ENCODE peak calls at places on chromosome 14, in eight cellular contexts. C is astrocyte, G is H9, U is vagina, A is endodermal cell, F is prostate gland, S is testis, O is HCT116. B is an unnamed sample. For H3K4me1, the result is how much of the 10 kb centered on the place peaks cover.

GRCh38 chr14:45038865-45039264 is 45.1 kb upstream of the PRPF39 start:
- DNase-seq in F (no peak), S (no peak), G (no peak), A (peak), U (no peak), C (no peak), O (no peak), B (no peak)

GRCh38 chr14:92352158-92352985 is 29.4 kb downstream of the SLC24A4 start:
- DNase-seq in U (no peak), S (peak), C (no peak), O (peak), G (peak), A (peak), F (no peak), B (no peak)

GRCh38 chr14:30607156-30607780 is 14.9 kb upstream of the SCFD1 start:
- DNase-seq in S (no peak), C (peak), A (no peak), F (no peak), O (no peak), G (no peak), U (no peak), B (no peak)

GRCh38 chr14:22887260-22887989 is 4.4 kb downstream of the REM2 start:
- DNase-seq in O (peak), S (peak), A (peak), G (peak), F (peak), U (no peak), C (peak), B (no peak)

GRCh38 chr14:102873546-102874061 is 48.9 kb upstream of the AMN start:
- DNase-seq in S (no peak), G (no peak), A (no peak), C (no peak), U (no peak), F (no peak), O (no peak), B (no peak)

GRCh38 chr14:31880935-31881334 is 196.2 kb upstream of the ARHGAP5 start:
- DNase-seq in F (no peak), A (no peak), O (peak), S (no peak), U (no peak), C (peak), G (no peak), B (no peak)

GRCh38 chr14:104874110-104874531 is 9.1 kb downstream of the CEP170B start:
- DNase-seq in S (no peak), G (no peak), F (no peak), O (no peak), A (no peak), U (no peak), C (no peak), B (no peak)

GRCh38 chr14:73712071-73712506 is 2.1 kb downstream of the PNMA1 start:
- DNase-seq in O (no peak), G (no peak), U (no peak), F (no peak), S (no peak), A (no peak), C (no peak), B (no peak)

GRCh38 chr14:29548948-29549370 is 378.7 kb downstream of the PRKD1 start:
- DNase-seq in C (peak), F (peak), G (no peak), U (no peak), A (no peak), O (peak), S (peak), B (no peak)

GRCh38 chr14:105203057-105203494 is 22.0 kb upstream of the NUDT14 start:
- DNase-seq in F (peak), G (peak), O (no peak), A (peak), S (peak), C (peak), U (no peak), B (peak)

GRCh38 chr14:23660290-23661226 is 24.4 kb downstream of the DHRS2 start:
- DNase-seq in F (no peak), U (peak), C (no peak), G (peak), A (no peak), S (no peak), O (no peak), B (peak)

GRCh38 chr14:31568151-31568550 is 6.9 kb downstream of the NUBPL start:
- DNase-seq in U (no peak), G (no peak), S (no peak), C (no peak), O (no peak), F (no peak), A (no peak), B (no peak)

GRCh38 chr14:20455355-20456300 is 602 bp downstream of the APEX1 start:
- DNase-seq in U (no peak), O (no peak), A (no peak), G (no peak), F (no peak), S (no peak), C (peak), B (no peak)

GRCh38 chr14:57533214-57533613 is 39.6 kb upstream of the CCDC198 start:
- DNase-seq in G (no peak), O (peak), S (peak), A (peak), C (no peak), F (no peak), U (no peak), B (no peak)

GRCh38 chr14:62213516-62213915 is 451.3 kb downstream of the SNAPC1 start:
- DNase-seq in O (no peak), S (no peak), A (no peak), U (no peak), C (peak), G (no peak), F (no peak), B (no peak)

GRCh38 chr14:51472881-51473280 is 178.8 kb upstream of the FRMD6 start:
- DNase-seq in F (no peak), S (no peak), U (no peak), O (no peak), G (no peak), A (no peak), C (no peak), B (no peak)

GRCh38 chr14:58280954-58281787 is 17.2 kb upstream of the ARID4A start:
- DNase-seq in F (peak), C (peak), G (no peak), S (peak), A (no peak), O (no peak), U (no peak), B (no peak)

GRCh38 chr14:27090716-27091115 is 492.9 kb upstream of the NOVA1 start:
- DNase-seq in G (no peak), U (no peak), F (no peak), A (no peak), O (no peak), S (peak), C (no peak), B (no peak)

GRCh38 chr14:22811752-22812151 is 3.5 kb downstream of the SLC7A7 start:
- DNase-seq in C (no peak), O (no peak), U (no peak), G (no peak), F (no peak), A (no peak), S (no peak), B (no peak)

GRCh38 chr14:26163761-26164160 is 434.1 kb downstream of the NOVA1 start:
- DNase-seq in G (peak), A (peak), F (no peak), O (no peak), C (peak), U (no peak), S (no peak), B (no peak)

GRCh38 chr14:50312734-50313054 is 570 bp downstream of the DMAC2L start:
- DNase-seq in C (no peak), U (no peak), F (peak), G (no peak), S (no peak), A (no peak), O (no peak), B (no peak)

GRCh38 chr14:21068521-21069387 is 1.4 kb upstream of the ARHGEF40 start:
- DNase-seq in O (peak), A (peak), S (peak), F (peak), U (no peak), C (peak), G (peak), B (peak)

GRCh38 chr14:51293149-51293925 is 53.3 kb downstream of the TMX1 start:
- DNase-seq in A (no peak), C (peak), U (no peak), F (no peak), S (peak), G (no peak), O (no peak), B (no peak)

GRCh38 chr14:100709252-100709955 is 17.3 kb upstream of the DLK1 start:
- DNase-seq in O (no peak), F (no peak), U (no peak), C (no peak), S (peak), G (no peak), A (peak), B (no peak)

GRCh38 chr14:100709956-100710284 is 16.8 kb upstream of the DLK1 start:
- DNase-seq in G (no peak), U (no peak), A (no peak), S (no peak), C (no peak), O (no peak), F (no peak), B (no peak)

GRCh38 chr14:100710391-100711116 is 16.1 kb upstream of the DLK1 start:
- DNase-seq in F (no peak), S (peak), C (no peak), G (no peak), A (no peak), O (no peak), U (no peak), B (no peak)

GRCh38 chr14:100706860-100707259 is 19.8 kb upstream of the DLK1 start:
- DNase-seq in A (no peak), F (no peak), O (no peak), C (no peak), U (no peak), S (no peak), G (no peak), B (no peak)

DNA sequence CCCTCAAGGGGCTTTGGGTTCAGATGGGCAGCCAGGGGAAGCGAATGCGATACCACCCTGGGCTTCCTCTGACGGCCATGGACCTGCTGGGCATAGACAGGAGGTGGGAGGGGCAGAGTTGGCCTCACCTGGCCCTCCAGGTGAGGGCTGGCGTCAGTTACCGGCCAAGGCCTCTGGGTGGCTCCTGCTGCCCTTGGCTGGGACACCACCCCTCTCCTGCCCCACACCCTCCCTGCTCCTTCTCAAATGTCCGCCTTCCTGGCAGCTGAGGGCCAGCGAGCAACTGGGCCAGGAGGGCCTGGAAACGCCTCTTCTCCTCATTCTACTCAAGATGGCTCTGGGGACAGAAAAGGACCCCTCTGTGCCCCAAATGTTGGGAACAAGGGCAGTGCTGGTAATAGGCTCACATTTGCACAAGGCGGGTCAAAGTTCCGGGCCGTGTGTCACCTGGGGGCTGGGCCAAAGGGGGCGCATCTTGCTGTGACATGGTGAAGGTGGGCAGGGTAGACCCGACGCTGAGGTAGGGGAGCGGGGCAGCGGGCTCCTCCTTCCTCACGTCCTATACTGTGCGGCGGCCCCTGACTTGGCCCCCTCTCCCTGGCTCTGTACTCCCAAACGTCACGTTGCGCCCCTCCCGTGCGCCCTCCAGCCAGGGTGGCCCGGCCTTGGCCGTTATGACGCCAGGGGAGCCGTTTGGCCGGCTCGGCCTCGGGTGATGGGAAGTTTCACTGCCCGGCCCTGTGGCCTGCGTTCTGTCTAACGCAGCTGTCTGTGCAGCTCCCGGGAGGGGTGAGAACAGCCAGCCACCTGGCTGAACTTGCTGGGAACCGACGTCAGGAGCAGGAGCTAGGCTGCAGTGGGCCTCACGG is 18.1 kb upstream of the DLK1 start:
- DNase-seq in U (no peak), G (peak), C (no peak), F (no peak), A (peak), S (peak), O (peak), B (no peak)
- TF ChIP-seq CTCF in U (no peak), G (peak), C (no peak), F (no peak), A (peak), S (no peak), O (peak), B (no peak)

DNA sequence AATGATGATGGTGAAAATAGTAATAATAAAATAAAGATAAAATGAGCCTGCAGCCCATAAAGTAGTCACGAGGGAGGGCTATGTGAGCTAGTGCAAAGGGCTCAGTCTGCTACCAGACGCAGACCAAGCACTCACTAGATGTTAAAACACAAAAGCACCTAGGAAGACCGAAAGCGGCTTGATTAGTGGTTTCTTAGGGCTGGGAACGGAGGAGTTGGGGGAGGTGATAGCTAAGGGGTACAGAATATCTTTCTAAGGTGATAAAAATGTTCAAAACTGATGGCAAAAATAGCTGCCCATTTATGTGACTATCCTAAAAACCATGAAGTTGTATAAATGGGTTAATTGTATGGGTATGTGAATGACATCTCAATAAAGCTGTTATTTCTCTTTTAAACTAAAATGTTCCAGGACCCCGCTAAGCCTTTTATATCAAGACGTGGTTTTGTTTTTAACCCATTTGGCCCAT is 39.6 kb downstream of the ACTN1 start:
- DNase-seq in G (no peak), A (no peak), O (no peak), C (no peak), F (no peak), S (no peak), U (no peak), B (no peak)
- H3K4me1 ChIP-seq in G (under half), A (under half), O (half or more), C (half or more), F (under half), S (under half), U (half or more), B (half or more)

GRCh38 chr14:85527006-85527405 is 2.9 kb upstream of the FLRT2 start:
- DNase-seq in G (no peak), O (no peak), C (peak), U (no peak), S (no peak), A (no peak), F (no peak), B (no peak)

GRCh38 chr14:85528882-85529585 is 910 bp upstream of the FLRT2 start:
- DNase-seq in A (peak), F (no peak), U (no peak), O (no peak), S (peak), G (no peak), C (peak), B (no peak)

GRCh38 chr14:85529803-85530574 is at the start of gene FLRT2:
- DNase-seq in O (no peak), G (peak), F (no peak), A (peak), U (no peak), C (no peak), S (peak), B (peak)

GRCh38 chr14:85527458-85527857 is 2.5 kb upstream of the FLRT2 start:
- DNase-seq in O (no peak), G (no peak), C (no peak), S (no peak), A (no peak), F (no peak), U (no peak), B (no peak)

GRCh38 chr14:85528080-85528881 is 1.7 kb upstream of the FLRT2 start:
- DNase-seq in U (no peak), C (peak), S (peak), F (peak), A (peak), G (peak), O (no peak), B (no peak)
- TF ChIP-seq CTCF in U (no peak), C (peak), S (no peak), F (no peak), A (peak), G (peak), O (no peak), B (peak)

DNA sequence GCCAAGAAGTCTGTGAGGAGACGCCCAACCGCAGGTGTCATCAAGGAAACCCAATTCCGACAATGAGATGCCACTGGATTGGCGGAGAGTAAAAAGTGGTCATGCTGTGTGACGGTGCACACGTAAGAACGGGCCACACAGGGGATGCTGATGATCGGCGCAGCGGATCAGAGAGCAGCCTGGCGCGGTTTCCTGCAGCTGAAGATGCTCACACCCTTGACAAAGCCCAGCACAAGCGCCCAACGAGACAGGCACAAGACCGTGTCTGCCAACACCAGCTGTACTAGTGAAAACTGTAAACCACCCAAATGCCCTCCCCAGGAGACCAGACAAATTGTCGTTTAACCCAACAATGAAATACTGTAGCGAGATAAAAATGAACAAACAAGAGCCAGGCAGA is 55.7 kb downstream of the CCDC85C start:
- DNase-seq in C (no peak), G (no peak), U (no peak), O (no peak), A (no peak), F (no peak), S (no peak), B (no peak)
- H3K4me1 ChIP-seq in C (under half), G (under half), U (under half), O (under half), A (under half), F (under half), S (under half), B (under half)

DNA sequence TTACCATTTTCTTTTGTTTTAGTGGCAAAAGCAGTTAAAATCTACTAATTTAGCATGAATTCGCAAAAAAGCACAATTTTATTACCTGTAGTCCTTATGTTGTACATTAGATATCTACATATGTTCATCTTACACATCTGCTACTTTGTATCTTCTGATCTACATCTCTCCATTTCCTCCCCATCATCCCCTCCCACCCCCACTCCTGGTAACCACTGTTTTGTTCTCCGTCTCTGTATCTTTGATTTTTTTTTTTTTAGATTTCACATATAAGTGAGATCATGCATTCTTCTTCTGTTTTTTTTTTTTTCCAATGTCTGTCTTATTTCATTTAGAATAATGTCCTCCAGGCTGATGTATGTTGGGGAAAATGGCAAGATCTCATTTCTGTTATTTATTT is 922.7 kb downstream of the VRK1 start:
- DNase-seq in U (no peak), C (no peak), F (no peak), S (no peak), A (no peak), O (no peak), G (no peak), B (no peak)
- TF ChIP-seq CTCF in U (no peak), C (no peak), F (no peak), S (no peak), A (no peak), O (no peak), G (no peak), B (no peak)

B was measured in suprapubic skin.